ENCODE peak calls at places on chromosomes 3 and 15, in nine cellular contexts. One of them, this sample, is unnamed.

GRCh38 chr15:63052961-63053698 is 10.6 kb downstream of the TPM1 start:
- DNase-seq in WERI-Rb-1: peak
- DNase-seq in brain microvascular endothelial cell: no peak
- DNase-seq in pancreas: peak
- DNase-seq in tibial artery: peak
- DNase-seq in right lobe of liver: no peak
- DNase-seq in Peyer's patch: no peak
- DNase-seq in cardiac muscle cell: peak
- DNase-seq in PC-3: no peak
- DNase-seq in this sample: no peak

GRCh38 chr3:70829101-70829500 is 516.7 kb upstream of the MDFIC2 start:
- DNase-seq in cardiac muscle cell: no peak
- DNase-seq in Peyer's patch: no peak
- DNase-seq in WERI-Rb-1: no peak
- DNase-seq in pancreas: no peak
- DNase-seq in tibial artery: peak
- DNase-seq in brain microvascular endothelial cell: peak
- DNase-seq in right lobe of liver: no peak
- DNase-seq in PC-3: no peak
- DNase-seq in this sample: no peak

GRCh38 chr3:42900226-42900625 is 5.7 kb upstream of the ZNF662 start:
- DNase-seq in PC-3: no peak
- DNase-seq in pancreas: no peak
- DNase-seq in WERI-Rb-1: no peak
- DNase-seq in tibial artery: no peak
- DNase-seq in brain microvascular endothelial cell: no peak
- DNase-seq in Peyer's patch: no peak
- DNase-seq in right lobe of liver: no peak
- DNase-seq in cardiac muscle cell: peak
- DNase-seq in this sample: no peak

GRCh38 chr3:184846500-184846899 is 34.5 kb downstream of the VPS8 start:
- DNase-seq in WERI-Rb-1: no peak
- DNase-seq in pancreas: no peak
- DNase-seq in right lobe of liver: no peak
- DNase-seq in cardiac muscle cell: no peak
- DNase-seq in PC-3: no peak
- DNase-seq in brain microvascular endothelial cell: no peak
- DNase-seq in tibial artery: no peak
- DNase-seq in Peyer's patch: no peak
- DNase-seq in this sample: no peak

GRCh38 chr3:37582117-37582516 is 279.6 kb upstream of the CTDSPL start:
- DNase-seq in Peyer's patch: no peak
- DNase-seq in cardiac muscle cell: peak
- DNase-seq in right lobe of liver: no peak
- DNase-seq in tibial artery: no peak
- DNase-seq in brain microvascular endothelial cell: no peak
- DNase-seq in PC-3: no peak
- DNase-seq in WERI-Rb-1: no peak
- DNase-seq in pancreas: no peak
- DNase-seq in this sample: no peak

GRCh38 chr3:94293793-94294195 is 230.9 kb downstream of the NSUN3 start:
- DNase-seq in right lobe of liver: no peak
- DNase-seq in brain microvascular endothelial cell: no peak
- DNase-seq in tibial artery: no peak
- DNase-seq in pancreas: no peak
- DNase-seq in Peyer's patch: no peak
- DNase-seq in cardiac muscle cell: no peak
- DNase-seq in WERI-Rb-1: no peak
- DNase-seq in PC-3: peak
- DNase-seq in this sample: no peak

GRCh38 chr3:140243536-140243935 is 308.6 kb downstream of the CLSTN2 start:
- DNase-seq in cardiac muscle cell: no peak
- DNase-seq in right lobe of liver: no peak
- DNase-seq in tibial artery: no peak
- DNase-seq in PC-3: no peak
- DNase-seq in pancreas: no peak
- DNase-seq in brain microvascular endothelial cell: no peak
- DNase-seq in WERI-Rb-1: no peak
- DNase-seq in Peyer's patch: no peak
- DNase-seq in this sample: no peak

GRCh38 chr15:95249524-95249923 is 1018.2 kb downstream of the MCTP2 start:
- DNase-seq in brain microvascular endothelial cell: no peak
- DNase-seq in pancreas: no peak
- DNase-seq in Peyer's patch: no peak
- DNase-seq in PC-3: no peak
- DNase-seq in tibial artery: no peak
- DNase-seq in WERI-Rb-1: no peak
- DNase-seq in cardiac muscle cell: no peak
- DNase-seq in right lobe of liver: no peak
- DNase-seq in this sample: no peak

GRCh38 chr3:186497608-186498007 is 46.6 kb downstream of the CRYGS start:
- DNase-seq in Peyer's patch: no peak
- DNase-seq in WERI-Rb-1: no peak
- DNase-seq in PC-3: no peak
- DNase-seq in pancreas: no peak
- DNase-seq in tibial artery: no peak
- DNase-seq in brain microvascular endothelial cell: no peak
- DNase-seq in right lobe of liver: no peak
- DNase-seq in cardiac muscle cell: no peak
- DNase-seq in this sample: no peak

GRCh38 chr3:69240651-69241578 is 118.5 kb upstream of the LMOD3 start:
- DNase-seq in tibial artery: no peak
- DNase-seq in right lobe of liver: no peak
- DNase-seq in PC-3: no peak
- DNase-seq in Peyer's patch: no peak
- DNase-seq in WERI-Rb-1: no peak
- DNase-seq in pancreas: no peak
- DNase-seq in brain microvascular endothelial cell: peak
- DNase-seq in cardiac muscle cell: peak
- DNase-seq in this sample: no peak

GRCh38 chr3:168034152-168034928 is 61.4 kb downstream of the GOLIM4 start:
- DNase-seq in pancreas: no peak
- DNase-seq in right lobe of liver: no peak
- DNase-seq in PC-3: peak
- DNase-seq in cardiac muscle cell: peak
- DNase-seq in WERI-Rb-1: no peak
- DNase-seq in brain microvascular endothelial cell: peak
- DNase-seq in tibial artery: no peak
- DNase-seq in Peyer's patch: no peak
- DNase-seq in this sample: no peak

GRCh38 chr3:178140491-178140890 is 395.7 kb upstream of the KCNMB2 start:
- DNase-seq in Peyer's patch: no peak
- DNase-seq in WERI-Rb-1: no peak
- DNase-seq in cardiac muscle cell: no peak
- DNase-seq in pancreas: no peak
- DNase-seq in right lobe of liver: no peak
- DNase-seq in brain microvascular endothelial cell: no peak
- DNase-seq in tibial artery: no peak
- DNase-seq in PC-3: peak
- DNase-seq in this sample: no peak

GRCh38 chr3:186160691-186161243 is 51.9 kb upstream of the ETV5 start:
- DNase-seq in pancreas: no peak
- DNase-seq in tibial artery: no peak
- DNase-seq in cardiac muscle cell: no peak
- DNase-seq in Peyer's patch: no peak
- DNase-seq in WERI-Rb-1: no peak
- DNase-seq in right lobe of liver: no peak
- DNase-seq in PC-3: no peak
- DNase-seq in brain microvascular endothelial cell: no peak
- DNase-seq in this sample: no peak

GRCh38 chr15:43749690-43750345 is 3.6 kb downstream of the PDIA3 start:
- DNase-seq in tibial artery: no peak
- DNase-seq in right lobe of liver: peak
- DNase-seq in Peyer's patch: peak
- DNase-seq in cardiac muscle cell: no peak
- DNase-seq in brain microvascular endothelial cell: no peak
- DNase-seq in PC-3: no peak
- DNase-seq in pancreas: no peak
- DNase-seq in WERI-Rb-1: no peak
- DNase-seq in this sample: no peak

GRCh38 chr3:98991393-98991792 is 89.9 kb upstream of the DCBLD2 start:
- DNase-seq in pancreas: no peak
- DNase-seq in Peyer's patch: no peak
- DNase-seq in cardiac muscle cell: no peak
- DNase-seq in brain microvascular endothelial cell: no peak
- DNase-seq in PC-3: no peak
- DNase-seq in right lobe of liver: no peak
- DNase-seq in tibial artery: no peak
- DNase-seq in WERI-Rb-1: no peak
- DNase-seq in this sample: no peak

GRCh38 chr3:149314807-149315578 is 18.4 kb downstream of the TM4SF18 start:
- DNase-seq in Peyer's patch: no peak
- DNase-seq in WERI-Rb-1: no peak
- DNase-seq in brain microvascular endothelial cell: peak
- DNase-seq in right lobe of liver: no peak
- DNase-seq in PC-3: peak
- DNase-seq in cardiac muscle cell: no peak
- DNase-seq in pancreas: no peak
- DNase-seq in tibial artery: no peak
- DNase-seq in this sample: no peak

DNA sequence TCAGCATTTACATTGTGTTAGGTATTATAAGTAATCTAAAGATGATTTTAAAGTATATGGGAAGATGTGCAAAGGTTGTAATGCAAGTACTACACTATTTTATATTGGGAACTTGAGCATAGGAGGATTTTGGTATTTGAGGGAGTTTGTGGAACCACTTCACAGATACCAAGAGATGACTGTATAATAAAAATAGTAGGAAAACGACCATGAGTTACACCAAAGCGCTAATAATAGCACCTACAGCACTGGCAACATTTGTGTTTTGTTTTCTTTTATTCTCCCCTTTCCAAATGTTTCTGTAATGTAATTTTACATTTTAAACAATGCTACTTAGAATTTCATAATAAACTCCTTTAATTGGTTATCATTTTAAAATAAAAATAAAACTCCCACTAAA is 10.5 kb downstream of the CNBP start:
- DNase-seq in pancreas: no peak
- DNase-seq in Peyer's patch: no peak
- DNase-seq in brain microvascular endothelial cell: no peak
- DNase-seq in WERI-Rb-1: no peak
- DNase-seq in PC-3: no peak
- DNase-seq in right lobe of liver: no peak
- DNase-seq in cardiac muscle cell: no peak
- DNase-seq in tibial artery: no peak
- DNase-seq in this sample: no peak
- H3K27ac ChIP-seq in pancreas: no peak
- H3K27ac ChIP-seq in Peyer's patch: no peak
- H3K27ac ChIP-seq in brain microvascular endothelial cell: no peak
- H3K27ac ChIP-seq in WERI-Rb-1: no peak
- H3K27ac ChIP-seq in PC-3: no peak
- H3K27ac ChIP-seq in right lobe of liver: peak
- H3K27ac ChIP-seq in cardiac muscle cell: peak
- H3K27ac ChIP-seq in tibial artery: peak
- H3K27ac ChIP-seq in this sample: no peak

GRCh38 chr3:33277193-33277882 is at the start of gene FBXL2:
- DNase-seq in Peyer's patch: no peak
- DNase-seq in right lobe of liver: no peak
- DNase-seq in pancreas: peak
- DNase-seq in cardiac muscle cell: peak
- DNase-seq in PC-3: peak
- DNase-seq in WERI-Rb-1: peak
- DNase-seq in tibial artery: peak
- DNase-seq in brain microvascular endothelial cell: peak
- DNase-seq in this sample: peak
- TF ChIP-seq CTCF in Peyer's patch: no peak
- TF ChIP-seq CTCF in right lobe of liver: no peak
- TF ChIP-seq CTCF in pancreas: no peak
- TF ChIP-seq CTCF in cardiac muscle cell: no peak
- TF ChIP-seq CTCF in PC-3: no peak
- TF ChIP-seq CTCF in WERI-Rb-1: no peak
- TF ChIP-seq CTCF in tibial artery: no peak
- TF ChIP-seq CTCF in brain microvascular endothelial cell: no peak
- TF ChIP-seq CTCF in this sample: no peak

DNA sequence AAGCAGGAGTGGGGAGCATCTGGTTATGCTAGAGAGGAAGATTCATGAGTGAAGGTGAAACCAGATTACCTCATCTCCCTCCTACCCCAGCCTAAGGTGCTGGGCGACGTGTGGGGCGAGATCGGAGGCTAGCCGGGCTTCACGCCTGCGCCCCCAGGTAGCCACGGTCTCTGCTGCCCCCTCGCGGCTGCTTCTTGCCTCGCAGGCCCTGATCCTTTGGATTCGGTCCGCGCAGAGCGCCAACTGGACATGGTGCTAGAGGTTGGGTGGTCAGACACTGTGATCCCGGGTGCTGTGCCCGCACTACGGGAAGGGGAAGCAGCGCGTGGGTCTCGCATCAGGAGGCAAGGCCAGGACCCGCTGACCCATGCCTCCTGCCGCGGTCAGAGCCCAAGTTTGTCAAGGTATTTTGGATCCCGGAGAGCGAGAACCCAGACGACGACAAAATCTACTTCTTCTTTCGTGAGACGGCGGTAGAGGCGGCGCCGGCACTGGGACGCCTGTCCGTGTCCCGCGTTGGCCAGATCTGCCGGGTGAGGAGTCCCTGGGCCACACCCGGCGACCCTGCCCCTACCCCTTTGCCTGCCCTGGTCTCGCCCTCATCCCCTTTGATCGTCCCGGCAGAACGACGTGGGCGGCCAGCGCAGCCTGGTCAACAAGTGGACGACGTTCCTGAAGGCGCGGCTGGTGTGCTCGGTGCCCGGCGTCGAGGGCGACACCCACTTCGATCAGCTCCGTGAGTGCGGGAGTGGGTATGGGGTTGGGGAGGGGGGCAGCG is 4.2 kb downstream of the SEMA3B start:
- DNase-seq in Peyer's patch: peak
- DNase-seq in PC-3: peak
- DNase-seq in right lobe of liver: peak
- DNase-seq in WERI-Rb-1: peak
- DNase-seq in tibial artery: peak
- DNase-seq in cardiac muscle cell: peak
- DNase-seq in pancreas: peak
- DNase-seq in brain microvascular endothelial cell: peak
- DNase-seq in this sample: peak
- H3K27ac ChIP-seq in Peyer's patch: no peak
- H3K27ac ChIP-seq in PC-3: no peak
- H3K27ac ChIP-seq in right lobe of liver: no peak
- H3K27ac ChIP-seq in WERI-Rb-1: no peak
- H3K27ac ChIP-seq in tibial artery: no peak
- H3K27ac ChIP-seq in cardiac muscle cell: no peak
- H3K27ac ChIP-seq in pancreas: no peak
- H3K27ac ChIP-seq in brain microvascular endothelial cell: no peak
- H3K27ac ChIP-seq in this sample: peak

DNA sequence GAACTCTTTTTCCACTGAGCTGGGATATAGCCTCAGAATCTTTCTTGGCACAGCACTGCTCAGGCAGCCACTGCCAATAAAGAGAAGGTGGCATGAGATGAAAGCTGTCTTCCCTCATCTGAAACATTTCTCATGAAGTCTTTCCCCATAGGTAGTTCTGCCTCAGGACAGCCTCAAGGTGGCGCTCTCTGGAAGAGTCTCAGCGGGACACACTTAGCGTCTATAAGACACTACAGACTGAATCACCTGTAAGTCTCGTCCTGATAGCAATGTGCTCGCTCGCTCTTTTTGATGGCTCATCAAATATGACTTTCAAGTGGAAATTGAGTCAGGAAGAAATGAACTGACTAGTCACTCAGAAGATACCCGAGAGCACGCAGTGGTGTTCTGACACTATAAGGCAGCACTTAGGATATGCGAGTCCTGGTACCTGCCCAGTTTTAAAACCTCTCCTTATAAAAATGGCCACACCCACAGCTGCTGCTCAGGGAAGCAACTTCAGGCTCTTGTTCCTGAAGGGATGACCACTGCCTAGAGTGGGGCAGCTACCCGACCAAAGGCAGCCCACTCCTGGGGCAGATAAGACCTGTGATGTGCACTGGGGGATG is 269.5 kb downstream of the SUCLG2 start:
- DNase-seq in brain microvascular endothelial cell: peak
- DNase-seq in tibial artery: no peak
- DNase-seq in PC-3: peak
- DNase-seq in WERI-Rb-1: peak
- DNase-seq in pancreas: peak
- DNase-seq in cardiac muscle cell: peak
- DNase-seq in Peyer's patch: no peak
- DNase-seq in right lobe of liver: no peak
- DNase-seq in this sample: no peak
- TF ChIP-seq CTCF in brain microvascular endothelial cell: peak
- TF ChIP-seq CTCF in tibial artery: no peak
- TF ChIP-seq CTCF in PC-3: peak
- TF ChIP-seq CTCF in WERI-Rb-1: peak
- TF ChIP-seq CTCF in pancreas: peak
- TF ChIP-seq CTCF in cardiac muscle cell: peak
- TF ChIP-seq CTCF in Peyer's patch: peak
- TF ChIP-seq CTCF in right lobe of liver: peak
- TF ChIP-seq CTCF in this sample: peak

This sample was measured in RWPE1.